ENCODE peak calls at places on chromosomes 13 and 19, in six cellular contexts. G, W, U, A, K and C are unnamed samples.

GRCh38 chr19:10858204-10858828 is 10.1 kb downstream of the C19orf38 start:
- DNase-seq in A (no peak), W (no peak), G (peak; percentile 55), U (peak; percentile 28), K (no peak), C (no peak)

GRCh38 chr13:104816716-104817115 is 1718.7 kb downstream of the EFNB2 start:
- DNase-seq in G (no peak), U (no peak), K (no peak), W (no peak), A (no peak), C (no peak)

GRCh38 chr19:41064974-41065569 is 23.2 kb upstream of the CYP2A13 start:
- DNase-seq in U (peak; percentile 34), A (no peak), W (no peak), K (no peak), G (no peak), C (no peak)

GRCh38 chr19:33649919-33650305 is 28.2 kb downstream of the CHST8 start:
- DNase-seq in A (no peak), G (no peak), K (no peak), U (no peak), W (no peak), C (no peak)

GRCh38 chr19:17883627-17884413 is 12.1 kb downstream of the SLC5A5 start:
- DNase-seq in G (no peak), K (no peak), W (no peak), A (no peak), U (no peak), C (no peak)

GRCh38 chr13:73262862-73263627 is 204.2 kb downstream of the KLF5 start:
- DNase-seq in W (no peak), A (no peak), G (no peak), K (no peak), U (no peak), C (no peak)

GRCh38 chr19:16143399-16144215 is at the start of gene HSH2D:
- DNase-seq in G (no peak), W (peak; percentile 63), U (no peak), K (peak; percentile 2), A (peak; percentile 76), C (no peak)

GRCh38 chr13:97432232-97432916 is 1.6 kb upstream of the RAP2A start:
- DNase-seq in A (no peak), G (no peak), K (no peak), U (no peak), W (no peak), C (no peak)

GRCh38 chr19:12365094-12365371 is 450 bp downstream of the ZNF442 start:
- DNase-seq in W (no peak), K (no peak), A (no peak), U (peak; percentile 11), G (no peak), C (no peak)

GRCh38 chr19:48296963-48297734 is 27.3 kb downstream of the ZNF114 start:
- DNase-seq in K (no peak), U (no peak), A (no peak), G (no peak), W (no peak), C (no peak)

GRCh38 chr19:1042689-1043511 is 3.0 kb downstream of the ABCA7 start:
- DNase-seq in A (no peak), W (no peak), U (no peak), K (no peak), G (no peak), C (no peak)

GRCh38 chr19:21084343-21084742 is 2.3 kb downstream of the ZNF714 start:
- DNase-seq in G (no peak), K (no peak), W (no peak), U (peak; percentile 88), A (peak; percentile 25), C (no peak)

GRCh38 chr13:47897411-47898050 is 103.5 kb downstream of the SUCLA2 start:
- DNase-seq in A (no peak), K (no peak), W (no peak), G (no peak), U (peak; percentile 58), C (no peak)

GRCh38 chr13:27481766-27482165 is 31.4 kb upstream of the MTIF3 start:
- DNase-seq in K (peak; percentile 49), G (peak; percentile 67), A (peak; percentile 17), U (peak; percentile 40), W (no peak), C (no peak)

GRCh38 chr13:43245374-43245964 is 222.1 kb downstream of the DNAJC15 start:
- DNase-seq in W (no peak), K (no peak), U (peak; percentile 93), A (no peak), G (no peak), C (no peak)

GRCh38 chr13:28355822-28356371 is 139.0 kb downstream of the FLT1 start:
- DNase-seq in A (no peak), U (peak; percentile 72), K (no peak), W (no peak), G (no peak), C (no peak)

GRCh38 chr13:50409186-50409585 is 393.9 kb downstream of the KCNRG start:
- DNase-seq in G (no peak), K (no peak), W (no peak), A (no peak), U (no peak), C (no peak)

GRCh38 chr13:112725346-112726017 is 35.6 kb downstream of the ATP11A start:
- DNase-seq in U (no peak), K (peak; percentile 77), G (no peak), A (no peak), W (no peak), C (no peak)

GRCh38 chr13:49240017-49240416 is 7.7 kb upstream of the CDADC1 start:
- DNase-seq in G (no peak), U (peak; percentile 66), A (peak; percentile 32), W (peak; percentile 22), K (no peak), C (no peak)

GRCh38 chr13:100443278-100443997 is 145.2 kb downstream of the GGACT start:
- DNase-seq in W (no peak), G (no peak), A (no peak), K (no peak), U (no peak), C (no peak)

GRCh38 chr13:110476220-110476617 is 85.3 kb downstream of the RAB20 start:
- DNase-seq in U (no peak), W (no peak), K (no peak), A (no peak), G (no peak), C (no peak)

GRCh38 chr13:46386996-46387851 is at the start of gene RUBCNL:
- DNase-seq in U (peak; percentile 64), A (peak; percentile 38), W (no peak), K (no peak), G (peak; percentile 53), C (no peak)

GRCh38 chr13:48233886-48234488 is 981 bp downstream of the ITM2B start:
- DNase-seq in K (no peak), W (no peak), A (no peak), U (peak; percentile 72), G (no peak), C (no peak)

GRCh38 chr13:113082198-113083021 is 23.2 kb upstream of the F7 start:
- DNase-seq in A (no peak), U (no peak), W (no peak), G (no peak), K (no peak), C (no peak)

GRCh38 chr13:109938255-109938936 is 152.0 kb upstream of the IRS2 start:
- DNase-seq in U (peak; percentile 96), K (no peak), G (no peak), W (no peak), A (no peak), C (no peak)

GRCh38 chr19:17755977-17756670 is 4.8 kb downstream of the FCHO1 start:
- DNase-seq in W (no peak), U (peak; percentile 32), K (peak; percentile 30), G (peak; percentile 79), A (no peak), C (peak; percentile 25)

GRCh38 chr13:95457294-95457693 is 95.2 kb upstream of the CLDN10 start:
- DNase-seq in K (no peak), A (no peak), G (no peak), U (peak; percentile 5), W (no peak), C (no peak)

GRCh38 chr19:13765395-13766094 is 1.2 kb downstream of the MRI1 start:
- DNase-seq in A (no peak), U (no peak), W (no peak), G (no peak), K (no peak), C (no peak)

GRCh38 chr13:106449096-106449495 is 86.4 kb downstream of the EFNB2 start:
- DNase-seq in W (no peak), K (peak; percentile 27), G (no peak), A (no peak), U (no peak), C (no peak)

GRCh38 chr13:44904982-44905381 is 84.3 kb downstream of the NUFIP1 start:
- DNase-seq in A (no peak), U (peak; percentile 98), W (no peak), K (no peak), G (no peak), C (peak; percentile 14)

GRCh38 chr13:67643656-67644055 is 413.5 kb upstream of the PCDH9 start:
- DNase-seq in U (no peak), K (no peak), W (no peak), G (no peak), A (no peak), C (no peak)

GRCh38 chr19:13294812-13295567 is 144.8 kb downstream of the IER2 start:
- DNase-seq in W (no peak), A (no peak), K (no peak), G (no peak), U (no peak), C (no peak)

GRCh38 chr13:50908371-50908770 is 1.2 kb upstream of the RNASEH2B start:
- DNase-seq in U (no peak), G (no peak), A (no peak), W (no peak), K (no peak), C (no peak)

GRCh38 chr19:29535432-29535831 is 9.6 kb downstream of the VSTM2B start:
- DNase-seq in W (no peak), A (no peak), G (no peak), U (no peak), K (no peak), C (no peak)

GRCh38 chr19:11736696-11737095 is 2.0 kb downstream of the ZNF823 start:
- DNase-seq in K (no peak), U (peak; percentile 61), G (no peak), A (peak; percentile 5), W (no peak), C (no peak)